ENCODE peak calls at places on chromosomes 5 and 9, in five cellular contexts. A is IMR-90, K is H1, I is neuronal stem cell, L is trophoblast cell. G is an unnamed sample.

GRCh38 chr5:104533498-104533897 is 970.9 kb upstream of the NUDT12 start:
- DNase-seq in A (no peak), K (no peak), I (no peak), L (peak), G (no peak)

GRCh38 chr9:91077624-91078023 is 276.0 kb downstream of the SYK start:
- DNase-seq in A (no peak), K (no peak), I (no peak), L (peak), G (no peak)

GRCh38 chr5:7415123-7415522 is 19.2 kb downstream of the ADCY2 start:
- DNase-seq in A (no peak), K (no peak), I (no peak), L (peak), G (no peak)

GRCh38 chr5:147857302-147858129 is 21.0 kb upstream of the SCGB3A2 start:
- DNase-seq in A (peak), K (peak), I (peak), L (peak), G (peak)

GRCh38 chr5:41122459-41122858 is 51.3 kb upstream of the MROH2B start:
- DNase-seq in A (no peak), K (peak), I (no peak), L (no peak), G (no peak)

GRCh38 chr9:70285246-70285645 is 26.5 kb downstream of the SMC5 start:
- DNase-seq in A (peak), K (no peak), I (no peak), L (peak), G (peak)

GRCh38 chr9:104775574-104775936 is 11.6 kb downstream of the NIPSNAP3B start:
- DNase-seq in A (no peak), K (no peak), I (no peak), L (no peak), G (no peak)

GRCh38 chr5:31537856-31538255 is 5.8 kb downstream of the C5orf22 start:
- DNase-seq in A (peak), K (no peak), I (peak), L (no peak), G (peak)

GRCh38 chr9:14311940-14312572 is 1.9 kb downstream of the NFIB start:
- DNase-seq in A (no peak), K (no peak), I (no peak), L (no peak), G (no peak)

GRCh38 chr9:16344343-16344742 is 526.1 kb downstream of the BNC2 start:
- DNase-seq in A (peak), K (no peak), I (no peak), L (peak), G (peak)

GRCh38 chr9:128825923-128826702 is 3.5 kb downstream of the SPOUT1 start:
- DNase-seq in A (no peak), K (no peak), I (no peak), L (peak), G (no peak)

DNA sequence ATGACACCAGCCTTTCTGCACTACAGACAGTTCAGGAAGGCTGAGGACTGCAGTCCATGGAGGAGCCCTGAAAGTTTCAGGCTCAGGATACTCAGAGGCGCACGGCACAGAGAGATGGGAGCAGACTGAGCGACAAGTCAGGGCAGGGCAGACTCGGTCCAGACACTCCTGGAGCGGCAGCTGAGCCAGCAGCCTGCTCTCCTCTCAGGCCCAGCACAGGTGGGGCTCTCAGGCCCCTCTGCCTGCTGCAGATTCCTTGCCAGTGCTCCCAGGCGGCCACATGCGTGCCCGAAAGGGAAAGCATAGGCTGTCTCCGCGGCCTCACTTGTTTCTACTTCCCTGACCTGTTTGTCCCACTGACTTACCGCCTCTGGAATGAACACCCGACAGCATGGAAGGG is 228.3 kb downstream of the IRX2 start:
- DNase-seq in A (no peak), K (no peak), I (no peak), L (no peak), G (no peak)
- H3K14ac ChIP-seq in A (no peak), K (no peak), I (no peak), L (no peak), G (no peak)

GRCh38 chr9:93463638-93464248 is 10.4 kb upstream of the FAM120AOS start:
- DNase-seq in A (no peak), K (no peak), I (no peak), L (no peak), G (no peak)
- H3K4me3 ChIP-seq in A (no peak), K (no peak), I (no peak), L (no peak), G (no peak)

GRCh38 chr5:139394654-139395566 is at the start of gene PROB1:
- DNase-seq in A (no peak), K (no peak), I (no peak), L (no peak), G (peak)

GRCh38 chr5:139392324-139392677 is 2.6 kb upstream of the MZB1 start:
- DNase-seq in A (no peak), K (no peak), I (no peak), L (no peak), G (no peak)

GRCh38 chr5:139394123-139394653 is 716 bp downstream of the PROB1 start:
- DNase-seq in A (no peak), K (peak), I (no peak), L (peak), G (peak)

GRCh38 chr5:139392678-139393496 is 2.0 kb downstream of the PROB1 start:
- DNase-seq in A (no peak), K (peak), I (no peak), L (peak), G (peak)

DNA sequence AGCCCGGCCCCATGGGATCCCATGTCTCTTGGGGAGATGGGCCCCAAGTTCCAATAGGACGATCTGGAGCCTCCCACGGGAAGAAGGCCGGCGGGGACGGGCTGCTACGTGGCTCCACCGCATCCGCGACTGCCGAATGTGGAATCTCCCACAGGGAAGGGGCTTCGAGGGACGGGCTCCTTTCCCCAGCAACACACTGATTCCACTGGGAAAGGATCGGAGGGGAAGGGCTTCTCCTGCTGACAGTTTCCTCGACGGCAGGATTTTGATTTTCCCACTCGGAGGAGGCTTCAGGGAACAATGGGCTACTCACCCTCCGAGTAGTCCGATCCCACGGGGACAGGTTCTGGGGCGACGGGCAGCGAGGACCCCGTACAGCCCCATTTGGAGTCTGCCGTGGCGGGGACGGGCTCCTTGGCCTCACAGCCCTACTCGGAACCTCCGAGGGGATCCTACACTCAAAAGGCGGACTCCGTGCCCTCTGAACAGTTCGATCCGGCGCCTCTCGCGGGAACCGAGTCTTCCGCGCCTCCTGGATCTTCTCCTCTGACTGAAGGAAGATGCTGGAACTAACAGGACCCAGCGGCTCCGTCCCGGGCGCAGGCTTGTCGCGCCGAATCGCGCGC is 1.3 kb downstream of the PROB1 start:
- DNase-seq in A (no peak), K (peak), I (no peak), L (no peak), G (no peak)
- H3K14ac ChIP-seq in A (no peak), K (no peak), I (peak), L (peak), G (no peak)

GRCh38 chr5:136620016-136620419 is 254.7 kb upstream of the TRPC7 start:
- DNase-seq in A (peak), K (no peak), I (no peak), L (peak), G (peak)
- H3K4me3 ChIP-seq in A (no peak), K (no peak), I (no peak), L (no peak), G (no peak)

GRCh38 chr9:124815601-124816000 is 37.7 kb upstream of the WDR38 start:
- DNase-seq in A (no peak), K (no peak), I (no peak), L (no peak), G (no peak)

GRCh38 chr9:124812401-124813016 is 35.6 kb downstream of the OLFML2A start:
- DNase-seq in A (peak), K (no peak), I (peak), L (no peak), G (peak)

GRCh38 chr9:124813496-124814177 is 36.7 kb downstream of the OLFML2A start:
- DNase-seq in A (no peak), K (no peak), I (no peak), L (no peak), G (no peak)

GRCh38 chr9:124813041-124813440 is 36.1 kb downstream of the OLFML2A start:
- DNase-seq in A (no peak), K (no peak), I (no peak), L (no peak), G (no peak)

DNA sequence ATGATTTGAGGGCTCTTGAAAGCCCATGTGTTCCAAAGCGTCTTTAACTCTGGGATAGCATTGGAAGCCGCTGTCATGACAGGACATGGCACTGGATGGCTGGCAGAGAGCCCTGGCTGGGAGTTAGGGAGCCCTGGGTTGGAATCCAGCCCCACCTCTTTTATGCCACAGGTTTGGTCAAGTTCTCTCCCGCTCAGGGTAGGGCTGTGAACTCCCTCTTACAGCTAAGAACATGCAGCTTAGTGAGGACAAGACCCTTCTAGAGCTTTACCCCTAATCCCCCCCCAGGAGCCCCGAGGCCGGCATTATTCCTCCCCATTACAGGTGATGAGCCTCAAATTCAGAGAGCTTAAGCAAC is 37.2 kb downstream of the OLFML2A start:
- DNase-seq in A (no peak), K (no peak), I (no peak), L (no peak), G (no peak)
- H3K14ac ChIP-seq in A (no peak), K (no peak), I (no peak), L (peak), G (no peak)

G was measured in mesenchymal stem cell.